ENCODE peak calls at places on chromosomes 5 and 9, in eight cellular contexts. K is RWPE2; B is tibial artery; V is BE2C; J is heart right ventricle; R is CD4-positive, CD25-positive, alpha-beta regulatory T cell; L is right atrium auricular region; G is left ventricle myocardium inferior. O is an unnamed sample. For H3K9me3, the result is how much of the 10 kb centered on the place peaks cover.

GRCh38 chr9:118533101-118533500 is 828.9 kb downstream of the TLR4 start:
- DNase-seq in B (no peak), L (no peak), G (no peak), K (no peak), R (no peak), J (no peak), V (no peak), O (no peak)

GRCh38 chr9:69153707-69154521 is 20.2 kb upstream of the TJP2 start:
- DNase-seq in B (no peak), V (no peak), L (no peak), R (no peak), G (no peak), J (no peak), K (no peak), O (no peak)

GRCh38 chr5:76230711-76231285 is 147.6 kb downstream of the SV2C start:
- DNase-seq in V (no peak), B (no peak), L (no peak), K (no peak), G (no peak), R (no peak), J (no peak), O (no peak)

GRCh38 chr5:173789031-173789920 is 98.9 kb upstream of the CPEB4 start:
- DNase-seq in V (no peak), J (no peak), B (no peak), G (no peak), K (no peak), L (no peak), R (no peak), O (no peak)

GRCh38 chr5:151006704-151007334 is 13.6 kb upstream of the GPX3 start:
- DNase-seq in G (peak), V (no peak), J (peak), L (no peak), B (peak), K (no peak), R (no peak), O (no peak)

GRCh38 chr5:143610946-143611345 is 201.0 kb upstream of the HMHB1 start:
- DNase-seq in K (no peak), R (no peak), V (no peak), J (no peak), G (no peak), B (no peak), L (no peak), O (no peak)

GRCh38 chr9:38068616-38068865 is 486 bp downstream of the SHB start:
- DNase-seq in J (peak), K (no peak), G (no peak), R (peak), V (peak), B (no peak), L (no peak), O (peak)

GRCh38 chr5:39099831-39100230 is 25.6 kb upstream of the RICTOR start:
- DNase-seq in B (no peak), G (no peak), R (no peak), L (no peak), J (no peak), V (no peak), K (no peak), O (no peak)

GRCh38 chr5:134444941-134445471 is 33.3 kb upstream of the CDKN2AIPNL start:
- DNase-seq in B (no peak), L (no peak), G (no peak), V (no peak), J (no peak), K (no peak), R (no peak), O (no peak)

GRCh38 chr5:55708732-55709131 is 3.4 kb downstream of the SLC38A9 start:
- DNase-seq in B (no peak), V (no peak), G (no peak), J (no peak), R (no peak), L (no peak), K (no peak), O (no peak)

GRCh38 chr5:68919988-68920490 is 173.8 kb upstream of the SLC30A5 start:
- DNase-seq in V (no peak), J (no peak), K (no peak), G (no peak), L (no peak), B (no peak), R (no peak), O (no peak)
- H3K9me3 ChIP-seq in V (under half), J (under half), K (under half), G (under half), L (under half), B (under half), R (under half), O (under half)

DNA sequence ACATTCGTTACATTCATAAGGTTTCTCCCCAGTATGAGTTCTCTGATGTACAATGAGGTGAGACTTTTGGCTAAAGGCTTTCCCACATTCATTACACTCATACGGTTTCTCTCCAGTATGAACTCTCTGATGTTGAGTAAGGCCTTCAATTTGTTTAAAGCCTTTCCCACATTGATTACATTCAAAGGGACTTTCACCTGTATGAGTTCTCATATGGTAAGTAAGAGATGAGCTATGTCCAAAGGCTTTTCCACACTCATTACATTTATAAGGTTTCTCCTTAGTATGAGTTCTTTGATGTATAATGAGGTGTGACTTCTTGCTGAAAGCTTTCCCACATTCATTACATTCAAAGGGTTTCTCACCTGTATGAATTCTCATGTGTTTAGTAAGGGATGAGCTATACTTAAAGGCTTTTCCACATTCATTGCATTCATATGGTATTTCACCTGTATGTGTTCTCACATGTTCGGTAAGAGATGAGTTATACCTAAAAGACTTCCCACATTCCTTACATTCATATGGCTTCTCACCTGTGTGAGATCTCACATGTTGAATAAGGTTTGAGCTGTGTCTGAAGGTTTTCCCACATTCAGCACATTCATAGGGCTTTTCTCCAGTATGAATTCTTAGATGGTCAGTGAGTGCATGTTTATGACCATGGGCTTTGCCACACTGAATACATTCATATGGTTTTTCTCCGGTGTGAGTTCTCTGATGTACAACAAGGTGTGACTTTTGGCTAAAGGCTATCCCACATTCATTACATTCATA is 13.5 kb downstream of the ZFP37 start:
- DNase-seq in B (no peak), R (no peak), L (no peak), K (no peak), G (no peak), J (no peak), V (no peak), O (no peak)
- H3K9me3 ChIP-seq in B (half or more), R (half or more), L (half or more), K (under half), G (half or more), J (half or more), V (under half), O (under half)

DNA sequence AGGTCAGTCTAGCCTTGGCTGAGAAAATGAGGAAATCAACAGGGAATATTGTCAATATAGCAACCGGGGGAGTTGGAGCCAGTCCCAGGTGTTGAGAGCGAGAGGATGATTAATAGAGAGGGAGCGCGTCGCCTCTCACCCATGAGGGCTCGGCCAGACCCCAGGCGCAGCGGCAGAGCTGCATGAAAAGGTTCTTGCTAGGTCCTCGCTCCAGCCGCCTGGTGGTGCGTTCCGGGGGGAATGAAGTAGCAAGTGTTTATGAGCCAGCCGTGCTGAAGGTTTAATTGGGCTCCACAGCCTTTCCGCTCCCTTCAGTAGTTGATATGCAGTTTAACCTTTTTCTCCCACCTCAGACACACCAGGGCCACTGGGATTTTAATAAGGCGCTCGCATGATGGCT is 167.3 kb upstream of the IRX1 start:
- DNase-seq in L (no peak), J (no peak), R (no peak), B (no peak), V (no peak), G (no peak), K (no peak), O (no peak)
- H3K9me3 ChIP-seq in L (under half), J (under half), R (under half), B (under half), V (under half), G (under half), K (under half), O (under half)

DNA sequence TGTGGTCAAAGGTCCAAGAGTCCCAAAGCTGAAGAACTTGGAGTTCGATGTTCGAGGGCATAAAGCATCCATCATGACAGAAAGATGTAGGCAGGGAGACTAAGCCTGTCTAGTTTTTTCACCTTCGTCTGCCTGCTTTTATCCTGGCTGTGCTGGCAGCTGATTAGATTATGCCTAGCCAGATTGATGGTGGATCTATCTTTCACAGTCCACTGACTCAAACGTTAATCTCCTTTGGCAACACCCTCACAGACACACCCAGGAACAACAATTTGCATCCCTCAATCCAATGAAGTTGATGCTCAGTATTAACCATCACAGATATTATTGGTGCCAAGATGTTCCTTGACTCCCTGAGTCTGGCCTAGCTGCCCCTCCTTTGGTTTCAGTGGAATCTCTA is 530.8 kb upstream of the CLINT1 start:
- DNase-seq in L (no peak), G (no peak), B (no peak), K (no peak), V (peak), J (no peak), R (no peak), O (no peak)
- H3K9me3 ChIP-seq in L (under half), G (under half), B (under half), K (under half), V (under half), J (under half), R (under half), O (under half)

DNA sequence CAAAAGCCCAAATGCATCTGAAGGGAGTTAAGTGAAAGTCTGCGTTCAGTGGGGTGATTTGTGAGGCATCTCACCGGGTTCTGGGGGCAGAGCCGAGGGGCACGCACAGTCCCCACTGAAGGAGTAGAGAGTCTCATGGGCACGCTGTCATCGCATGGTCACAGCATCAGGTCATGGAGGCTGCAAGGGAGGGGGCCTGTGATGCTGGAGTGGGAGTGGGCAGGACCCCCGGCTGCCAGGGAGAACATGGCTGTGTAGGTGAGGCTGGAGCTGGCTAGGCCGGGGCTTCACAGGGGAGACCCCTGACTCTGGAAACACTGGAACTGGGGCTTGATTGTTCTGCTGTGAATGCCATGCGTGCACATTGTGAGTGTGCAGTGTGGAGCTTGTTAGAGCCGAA is 360.5 kb downstream of the IRX2 start:
- DNase-seq in L (no peak), B (no peak), V (no peak), G (no peak), J (no peak), K (no peak), R (no peak), O (no peak)
- H3K9me3 ChIP-seq in L (under half), B (under half), V (under half), G (under half), J (under half), K (under half), R (under half), O (under half)

DNA sequence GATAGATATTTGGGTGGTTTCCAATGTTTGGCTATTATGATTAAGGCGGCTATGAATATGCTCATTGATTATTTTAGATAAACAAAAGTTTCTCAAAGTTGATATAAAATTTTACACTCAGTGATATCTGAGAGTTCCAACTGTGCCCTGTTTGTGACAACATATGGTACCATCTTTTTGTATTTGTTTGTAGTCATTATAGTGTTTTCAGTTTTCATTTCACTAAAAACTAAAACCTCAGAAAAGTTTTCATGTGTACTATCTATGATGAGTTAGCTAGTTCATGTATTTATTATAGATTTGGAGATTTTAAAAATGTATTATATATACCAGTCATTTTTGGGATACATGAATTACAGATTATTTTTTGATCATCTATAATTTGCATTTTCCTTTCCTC is 1111.4 kb downstream of the CDH18 start:
- DNase-seq in G (no peak), R (no peak), V (no peak), J (no peak), B (no peak), L (no peak), K (no peak), O (no peak)
- H3K9me3 ChIP-seq in G (under half), R (under half), V (under half), J (under half), B (under half), L (under half), K (under half), O (under half)